ENCODE peak calls at places on chromosomes 5 and 9, in four cellular contexts. M is chondrocyte, O is neural progenitor cell, J is endothelial cell. F is an unnamed sample.

GRCh38 chr5:115831163-115831768 is 10.1 kb downstream of the ATG12 start:
- DNase-seq in M (no peak), O (peak), J (peak), F (peak)

GRCh38 chr5:138157626-138158025 is 18.4 kb upstream of the NME5 start:
- DNase-seq in M (no peak), O (no peak), J (no peak), F (no peak)

GRCh38 chr9:126014726-126015125 is 267.6 kb downstream of the PBX3 start:
- DNase-seq in M (no peak), O (no peak), J (no peak), F (no peak)

GRCh38 chr9:79764377-79764776 is 192.6 kb downstream of the TLE4 start:
- DNase-seq in M (no peak), O (no peak), J (no peak), F (no peak)

GRCh38 chr5:141786700-141787099 is 91.5 kb downstream of the PCDH1 start:
- DNase-seq in M (no peak), O (no peak), J (no peak), F (no peak)

GRCh38 chr5:6712136-6712581 is 1.1 kb upstream of the TENT4A start:
- DNase-seq in M (no peak), O (peak), J (peak), F (peak)

GRCh38 chr5:96614110-96614691 is 48.0 kb upstream of the CAST start:
- DNase-seq in M (no peak), O (peak), J (peak), F (peak)

GRCh38 chr5:54148858-54149257 is 161.5 kb downstream of the ARL15 start:
- DNase-seq in M (no peak), O (no peak), J (no peak), F (no peak)

GRCh38 chr5:97002983-97003382 is 67.1 kb downstream of the LNPEP start:
- DNase-seq in M (no peak), O (no peak), J (no peak), F (no peak)

GRCh38 chr5:58871648-58872242 is 288.9 kb downstream of the RAB3C start:
- DNase-seq in M (no peak), O (peak), J (peak), F (peak)

GRCh38 chr5:141003791-141004601 is 37.7 kb downstream of the PCDHAC2 start:
- DNase-seq in M (no peak), O (peak), J (no peak), F (peak)

GRCh38 chr5:82107277-82107676 is 135.5 kb downstream of the ATG10 start:
- DNase-seq in M (no peak), O (peak), J (no peak), F (peak)

GRCh38 chr9:133359420-133360175 is 3.2 kb downstream of the SURF2 start:
- DNase-seq in M (no peak), O (peak), J (peak), F (no peak)

GRCh38 chr9:111842313-111842712 is 47.6 kb upstream of the SHOC1 start:
- DNase-seq in M (no peak), O (no peak), J (no peak), F (no peak)

GRCh38 chr5:147576646-147577535 is 67.0 kb upstream of the DPYSL3 start:
- DNase-seq in M (no peak), O (peak), J (peak), F (peak)

GRCh38 chr5:172530406-172530805 is 76.1 kb upstream of the SH3PXD2B start:
- DNase-seq in M (no peak), O (no peak), J (no peak), F (no peak)

GRCh38 chr9:27247756-27248155 is 49.2 kb downstream of the EQTN start:
- DNase-seq in M (no peak), O (peak), J (peak), F (peak)

GRCh38 chr5:130198927-130199326 is 294.7 kb downstream of the CHSY3 start:
- DNase-seq in M (no peak), O (peak), J (no peak), F (no peak)

GRCh38 chr9:73280113-73280512 is 128.4 kb downstream of the ANXA1 start:
- DNase-seq in M (no peak), O (peak), J (no peak), F (no peak)

GRCh38 chr9:112815868-112816267 is 65.3 kb downstream of the SNX30 start:
- DNase-seq in M (no peak), O (no peak), J (no peak), F (no peak)

GRCh38 chr5:125412561-125413535 is 666.4 kb upstream of the ZNF608 start:
- DNase-seq in M (peak), O (peak), J (peak), F (peak)

GRCh38 chr5:74126294-74126693 is 500.3 kb downstream of the ARHGEF28 start:
- DNase-seq in M (no peak), O (no peak), J (no peak), F (no peak)

GRCh38 chr5:74131256-74131655 is 505.3 kb downstream of the ARHGEF28 start:
- DNase-seq in M (no peak), O (no peak), J (no peak), F (no peak)

GRCh38 chr5:74124826-74125225 is 498.8 kb downstream of the ARHGEF28 start:
- DNase-seq in M (no peak), O (no peak), J (no peak), F (no peak)

GRCh38 chr5:74130141-74130897 is 504.3 kb downstream of the ARHGEF28 start:
- DNase-seq in M (no peak), O (no peak), J (no peak), F (no peak)

DNA sequence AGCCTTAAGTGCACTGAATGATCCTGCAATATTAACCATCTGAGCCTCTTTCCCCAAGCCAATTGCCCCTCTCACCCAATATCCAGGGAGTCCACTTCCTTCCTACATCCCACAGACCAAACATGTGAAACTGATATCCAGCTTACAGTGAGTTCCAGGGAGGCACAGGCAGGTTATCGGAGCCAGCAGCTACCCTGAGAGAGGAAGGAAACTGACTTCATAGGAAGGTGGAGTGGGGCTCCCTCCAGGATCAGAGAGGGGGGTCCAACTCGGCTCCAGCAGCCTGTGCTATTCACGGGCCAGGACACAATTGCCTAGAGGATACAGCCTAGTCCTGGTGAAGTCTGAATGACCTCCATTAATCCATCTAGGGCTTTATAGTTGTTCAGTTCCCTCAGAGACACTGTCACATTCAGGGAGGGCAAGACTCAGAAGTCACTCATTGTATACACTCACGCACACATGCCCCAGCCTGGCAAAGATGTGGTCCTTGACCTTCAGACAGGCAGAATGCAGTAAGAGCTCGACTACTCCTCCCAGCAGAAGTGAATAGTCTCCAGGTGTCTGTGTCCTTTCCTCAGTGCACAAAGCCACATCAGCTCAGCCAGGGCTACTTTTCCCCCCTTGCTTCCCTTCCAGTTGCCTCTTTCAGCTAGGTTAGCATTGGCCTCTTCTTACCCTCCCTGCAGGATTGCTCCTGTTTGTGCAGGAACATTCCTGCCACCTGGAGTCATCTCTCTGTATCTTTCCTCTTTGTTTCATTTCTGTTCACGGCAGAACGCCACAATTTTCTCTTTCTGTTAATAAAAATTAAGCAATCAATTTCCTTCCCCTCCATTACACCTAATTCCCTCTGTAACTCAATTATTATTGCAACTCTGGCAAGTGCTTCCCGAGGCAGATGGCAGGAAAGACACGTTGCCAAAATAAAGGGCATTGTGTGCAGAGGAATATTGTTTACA is 501.7 kb downstream of the ARHGEF28 start:
- DNase-seq in M (no peak), O (peak), J (peak), F (peak)
- TF ChIP-seq CTCF in M (peak), O (peak), J (no peak), F (peak)

DNA sequence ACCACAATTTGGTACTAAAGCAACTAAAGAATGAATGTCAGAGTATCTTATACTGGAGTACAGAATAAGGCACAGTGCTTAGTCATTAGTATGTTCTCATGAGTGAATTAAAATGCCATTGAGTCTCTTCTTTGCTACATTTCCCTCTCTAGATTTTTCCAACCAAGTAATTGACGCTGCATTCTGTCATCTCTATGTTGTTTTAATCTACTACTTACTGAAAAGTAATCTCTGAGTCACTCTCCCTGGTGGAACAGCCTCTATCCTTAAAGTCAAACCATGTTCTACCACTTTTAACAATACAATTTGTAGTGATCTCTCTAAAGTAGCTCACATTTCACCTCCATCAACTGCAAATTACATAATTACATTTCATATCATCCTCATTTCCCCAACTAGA is 495.1 kb downstream of the CDH18 start:
- DNase-seq in M (no peak), O (no peak), J (no peak), F (no peak)
- TF ChIP-seq CTCF in M (no peak), O (no peak), J (no peak), F (no peak)

DNA sequence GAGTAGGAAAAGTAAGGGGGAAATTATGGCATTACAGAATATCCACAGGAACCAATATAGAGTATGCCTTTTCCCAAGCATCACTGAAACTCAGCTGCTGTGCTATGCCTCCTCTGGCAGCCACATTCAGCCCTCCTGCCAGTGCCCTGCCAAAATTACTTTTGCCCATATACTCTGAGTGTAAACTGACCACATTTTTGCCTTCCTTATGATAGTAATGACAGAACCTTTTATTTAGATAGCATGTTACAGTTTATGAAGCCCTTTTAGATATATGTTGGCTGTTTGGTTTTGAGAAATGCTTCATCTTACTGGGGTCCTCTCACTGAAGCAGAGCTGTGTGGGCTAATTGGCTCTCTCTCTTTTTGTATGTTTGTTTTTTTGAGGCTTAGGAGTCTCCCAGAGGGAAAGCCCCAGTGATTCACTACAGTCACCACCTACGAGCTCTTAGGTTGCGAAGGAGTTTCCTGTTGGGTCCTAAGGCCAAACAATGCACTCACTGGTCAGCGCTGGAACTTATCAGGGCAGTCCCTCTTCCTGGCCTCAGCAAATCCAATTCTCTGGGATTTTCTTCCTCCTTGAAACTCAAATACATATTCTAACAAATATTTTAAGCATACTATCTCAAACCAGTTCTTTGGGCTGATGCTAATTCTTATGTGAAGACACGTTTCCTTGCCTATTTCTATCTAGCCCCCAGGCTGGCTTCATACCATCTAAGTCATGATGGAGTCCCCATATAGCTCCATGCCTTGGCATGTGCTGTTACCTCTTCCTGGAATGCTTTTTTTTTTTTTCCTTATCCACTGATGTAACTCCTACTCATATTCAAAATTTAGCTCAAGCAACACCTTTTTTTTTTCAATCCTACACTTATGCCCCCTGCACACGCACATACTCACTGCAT is 3.7 kb downstream of the PHF24 start:
- DNase-seq in M (no peak), O (no peak), J (no peak), F (peak)
- TF ChIP-seq CTCF in M (no peak), O (no peak), J (no peak), F (no peak)

DNA sequence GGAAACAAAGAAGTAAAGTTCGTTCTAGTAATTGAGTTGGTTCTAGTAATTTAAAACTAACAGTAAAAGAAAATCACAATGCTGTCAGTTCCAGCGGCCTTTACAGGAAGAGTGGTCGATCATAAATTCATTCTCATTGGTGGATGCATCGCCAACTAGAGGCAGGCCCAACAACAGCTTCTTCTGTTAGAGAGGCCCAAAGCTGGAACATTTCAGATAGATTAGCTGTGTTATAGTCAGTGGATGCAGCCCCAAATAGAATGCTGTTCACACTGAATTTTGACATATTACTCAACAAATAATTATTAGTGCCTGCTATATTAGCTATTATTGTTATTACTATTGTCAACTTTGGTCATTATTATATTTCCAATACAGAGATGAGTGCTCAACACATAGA is 80.8 kb downstream of the ARRDC3 start:
- DNase-seq in M (no peak), O (peak), J (no peak), F (no peak)
- TF ChIP-seq CTCF in M (peak), O (peak), J (no peak), F (no peak)

GRCh38 chr9:94031380-94031779 is 52.9 kb upstream of the PTPDC1 start:
- DNase-seq in M (no peak), O (no peak), J (no peak), F (no peak)

GRCh38 chr9:94033383-94033782 is 50.9 kb upstream of the PTPDC1 start:
- DNase-seq in M (no peak), O (no peak), J (no peak), F (no peak)

GRCh38 chr9:94031946-94032345 is 52.3 kb upstream of the PTPDC1 start:
- DNase-seq in M (no peak), O (no peak), J (no peak), F (no peak)

GRCh38 chr9:94029932-94030317 is 54.3 kb upstream of the PTPDC1 start:
- DNase-seq in M (no peak), O (no peak), J (no peak), F (no peak)

GRCh38 chr9:94030318-94031179 is 53.7 kb upstream of the PTPDC1 start:
- DNase-seq in M (peak), O (peak), J (peak), F (peak)
- TF ChIP-seq CTCF in M (no peak), O (no peak), J (no peak), F (no peak)

GRCh38 chr9:121718063-121718462 is 66.6 kb downstream of the DAB2IP start:
- DNase-seq in M (no peak), O (peak), J (no peak), F (no peak)

GRCh38 chr9:121720311-121720991 is 69.0 kb downstream of the DAB2IP start:
- DNase-seq in M (no peak), O (no peak), J (no peak), F (peak)

GRCh38 chr9:121721770-121722169 is 70.3 kb downstream of the DAB2IP start:
- DNase-seq in M (no peak), O (peak), J (no peak), F (no peak)

GRCh38 chr9:121718501-121718900 is 67.1 kb downstream of the DAB2IP start:
- DNase-seq in M (no peak), O (no peak), J (no peak), F (no peak)

GRCh38 chr9:121720992-121721350 is 69.5 kb downstream of the DAB2IP start:
- DNase-seq in M (no peak), O (no peak), J (no peak), F (no peak)
- TF ChIP-seq CTCF in M (peak), O (peak), J (no peak), F (no peak)

GRCh38 chr5:173796746-173797495 is 91.2 kb upstream of the CPEB4 start:
- DNase-seq in M (no peak), O (no peak), J (no peak), F (no peak)

GRCh38 chr5:173802670-173803165 is 85.4 kb upstream of the CPEB4 start:
- DNase-seq in M (no peak), O (no peak), J (no peak), F (peak)

GRCh38 chr5:173801006-173801405 is 87.1 kb upstream of the CPEB4 start:
- DNase-seq in M (no peak), O (no peak), J (no peak), F (no peak)

GRCh38 chr5:173798127-173798810 is 89.9 kb upstream of the CPEB4 start:
- DNase-seq in M (no peak), O (no peak), J (no peak), F (no peak)

DNA sequence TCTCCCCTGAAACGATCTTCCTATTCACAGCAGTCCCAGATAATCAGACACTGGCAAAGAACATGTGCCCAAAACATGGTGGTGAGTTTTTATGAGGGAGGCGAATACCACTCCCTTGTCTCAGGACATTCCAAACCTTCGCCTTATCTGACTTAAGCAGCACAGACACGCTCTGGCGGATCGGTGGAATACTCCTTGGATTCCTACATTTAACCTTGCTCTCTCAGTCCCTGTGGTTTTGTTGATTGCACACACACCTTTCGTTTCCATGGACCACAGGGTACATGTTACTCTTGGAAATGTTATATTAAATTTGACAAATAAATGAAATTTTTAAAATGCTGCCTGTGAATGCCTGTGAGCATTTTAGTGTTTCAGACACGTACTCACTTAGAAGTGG is 87.8 kb upstream of the CPEB4 start:
- DNase-seq in M (no peak), O (no peak), J (no peak), F (no peak)
- TF ChIP-seq CTCF in M (no peak), O (no peak), J (no peak), F (no peak)